ENCODE peak calls at places on chromosomes 13 and 19, in six cellular contexts. One of them, this sample, is unnamed. For H3K4me1, the result is how much of the 10 kb centered on the place peaks cover.

GRCh38 chr13:44142540-44142867 is 231.1 kb upstream of the SERP2 start:
- DNase-seq in CD8-positive, alpha-beta T cell: no peak
- DNase-seq in GM23248: no peak
- DNase-seq in neural progenitor cell: no peak
- DNase-seq in Caco-2: no peak
- DNase-seq in H1: no peak
- DNase-seq in this sample: no peak

GRCh38 chr19:27975419-27976005 is 1237.4 kb downstream of the UQCRFS1 start:
- DNase-seq in GM23248: no peak
- DNase-seq in H1: no peak
- DNase-seq in Caco-2: no peak
- DNase-seq in neural progenitor cell: no peak
- DNase-seq in CD8-positive, alpha-beta T cell: no peak
- DNase-seq in this sample: no peak

GRCh38 chr13:27907139-27907787 is 12.5 kb upstream of the PDX1 start:
- DNase-seq in CD8-positive, alpha-beta T cell: no peak
- DNase-seq in neural progenitor cell: no peak
- DNase-seq in H1: no peak
- DNase-seq in Caco-2: no peak
- DNase-seq in GM23248: no peak
- DNase-seq in this sample: no peak

GRCh38 chr13:51838235-51838846 is 6.6 kb downstream of the TMEM272 start:
- DNase-seq in Caco-2: no peak
- DNase-seq in H1: no peak
- DNase-seq in GM23248: peak
- DNase-seq in neural progenitor cell: no peak
- DNase-seq in CD8-positive, alpha-beta T cell: no peak
- DNase-seq in this sample: no peak

GRCh38 chr13:113998781-113999617 is 25.1 kb upstream of the C13orf46 start:
- DNase-seq in Caco-2: no peak
- DNase-seq in neural progenitor cell: no peak
- DNase-seq in H1: no peak
- DNase-seq in CD8-positive, alpha-beta T cell: no peak
- DNase-seq in GM23248: no peak
- DNase-seq in this sample: no peak

GRCh38 chr19:41894350-41894749 is 11.4 kb downstream of the ARHGEF1 start:
- DNase-seq in CD8-positive, alpha-beta T cell: no peak
- DNase-seq in GM23248: no peak
- DNase-seq in H1: no peak
- DNase-seq in Caco-2: no peak
- DNase-seq in neural progenitor cell: no peak
- DNase-seq in this sample: no peak

GRCh38 chr13:53631511-53631910 is 602.9 kb downstream of the OLFM4 start:
- DNase-seq in GM23248: no peak
- DNase-seq in Caco-2: no peak
- DNase-seq in CD8-positive, alpha-beta T cell: no peak
- DNase-seq in neural progenitor cell: no peak
- DNase-seq in H1: no peak
- DNase-seq in this sample: no peak

GRCh38 chr13:49288458-49288857 is 40.7 kb downstream of the CDADC1 start:
- DNase-seq in H1: no peak
- DNase-seq in Caco-2: no peak
- DNase-seq in CD8-positive, alpha-beta T cell: no peak
- DNase-seq in GM23248: no peak
- DNase-seq in neural progenitor cell: no peak
- DNase-seq in this sample: no peak

GRCh38 chr13:99119686-99120085 is 81.0 kb upstream of the UBAC2 start:
- DNase-seq in CD8-positive, alpha-beta T cell: no peak
- DNase-seq in neural progenitor cell: no peak
- DNase-seq in H1: no peak
- DNase-seq in GM23248: no peak
- DNase-seq in Caco-2: no peak
- DNase-seq in this sample: no peak

GRCh38 chr19:12896460-12896859 is 5.5 kb downstream of the GCDH start:
- DNase-seq in H1: no peak
- DNase-seq in GM23248: no peak
- DNase-seq in neural progenitor cell: no peak
- DNase-seq in CD8-positive, alpha-beta T cell: no peak
- DNase-seq in Caco-2: no peak
- DNase-seq in this sample: no peak
- H3K4me1 ChIP-seq in H1: under half
- H3K4me1 ChIP-seq in GM23248: under half
- H3K4me1 ChIP-seq in neural progenitor cell: under half
- H3K4me1 ChIP-seq in CD8-positive, alpha-beta T cell: under half
- H3K4me1 ChIP-seq in Caco-2: under half
- H3K4me1 ChIP-seq in this sample: under half

GRCh38 chr19:17240062-17240854 is 5.5 kb downstream of the NR2F6 start:
- DNase-seq in H1: no peak
- DNase-seq in Caco-2: peak
- DNase-seq in GM23248: no peak
- DNase-seq in neural progenitor cell: no peak
- DNase-seq in CD8-positive, alpha-beta T cell: no peak
- DNase-seq in this sample: no peak

GRCh38 chr19:17236831-17237543 is 8.7 kb downstream of the NR2F6 start:
- DNase-seq in Caco-2: no peak
- DNase-seq in neural progenitor cell: no peak
- DNase-seq in H1: no peak
- DNase-seq in CD8-positive, alpha-beta T cell: no peak
- DNase-seq in GM23248: no peak
- DNase-seq in this sample: no peak

GRCh38 chr19:17236414-17236716 is 9.4 kb downstream of the NR2F6 start:
- DNase-seq in H1: no peak
- DNase-seq in CD8-positive, alpha-beta T cell: no peak
- DNase-seq in neural progenitor cell: no peak
- DNase-seq in GM23248: no peak
- DNase-seq in Caco-2: no peak
- DNase-seq in this sample: no peak

GRCh38 chr19:17235618-17236413 is 9.8 kb downstream of the OCEL1 start:
- DNase-seq in H1: no peak
- DNase-seq in neural progenitor cell: peak
- DNase-seq in CD8-positive, alpha-beta T cell: peak
- DNase-seq in GM23248: peak
- DNase-seq in Caco-2: no peak
- DNase-seq in this sample: no peak

GRCh38 chr19:17237747-17238706 is 7.7 kb downstream of the NR2F6 start:
- DNase-seq in GM23248: no peak
- DNase-seq in CD8-positive, alpha-beta T cell: no peak
- DNase-seq in Caco-2: no peak
- DNase-seq in neural progenitor cell: no peak
- DNase-seq in H1: no peak
- DNase-seq in this sample: no peak
- H3K4me1 ChIP-seq in GM23248: under half
- H3K4me1 ChIP-seq in CD8-positive, alpha-beta T cell: under half
- H3K4me1 ChIP-seq in Caco-2: under half
- H3K4me1 ChIP-seq in neural progenitor cell: under half
- H3K4me1 ChIP-seq in H1: under half
- H3K4me1 ChIP-seq in this sample: half or more

GRCh38 chr19:12652219-12652618 is 14.3 kb downstream of the MAN2B1 start:
- DNase-seq in CD8-positive, alpha-beta T cell: no peak
- DNase-seq in neural progenitor cell: no peak
- DNase-seq in GM23248: no peak
- DNase-seq in Caco-2: no peak
- DNase-seq in H1: no peak
- DNase-seq in this sample: no peak
- H3K4me1 ChIP-seq in CD8-positive, alpha-beta T cell: under half
- H3K4me1 ChIP-seq in neural progenitor cell: under half
- H3K4me1 ChIP-seq in GM23248: under half
- H3K4me1 ChIP-seq in Caco-2: under half
- H3K4me1 ChIP-seq in H1: under half
- H3K4me1 ChIP-seq in this sample: under half

GRCh38 chr19:14514215-14514871 is 3.9 kb downstream of the DNAJB1 start:
- DNase-seq in neural progenitor cell: no peak
- DNase-seq in CD8-positive, alpha-beta T cell: no peak
- DNase-seq in Caco-2: no peak
- DNase-seq in H1: no peak
- DNase-seq in GM23248: no peak
- DNase-seq in this sample: no peak
- H3K4me1 ChIP-seq in neural progenitor cell: under half
- H3K4me1 ChIP-seq in CD8-positive, alpha-beta T cell: under half
- H3K4me1 ChIP-seq in Caco-2: under half
- H3K4me1 ChIP-seq in H1: under half
- H3K4me1 ChIP-seq in GM23248: under half
- H3K4me1 ChIP-seq in this sample: half or more

This sample was measured in esophagus squamous epithelium.